ENCODE peak calls at places on chromosomes 1 and 21, in eight cellular contexts. D, W, H, E, Q, N, A and B are unnamed samples.

GRCh38 chr1:201528631-201529260 is 10.2 kb upstream of the NAV1 start:
- DNase-seq in D (no peak), W (no peak), H (no peak), E (peak; percentile 39), Q (no peak), N (no peak), A (no peak), B (no peak)

GRCh38 chr1:42179275-42179674 is 14.7 kb upstream of the GUCA2A start:
- DNase-seq in D (no peak), W (no peak), H (no peak), E (no peak), Q (no peak), N (no peak), A (no peak), B (no peak)

GRCh38 chr21:43574741-43575465 is 84.4 kb downstream of the HSF2BP start:
- DNase-seq in D (no peak), W (no peak), H (no peak), E (no peak), Q (no peak), N (no peak), A (peak; percentile 62), B (peak; percentile 61)

GRCh38 chr1:87956766-87957165 is 628.1 kb downstream of the LMO4 start:
- DNase-seq in D (no peak), W (no peak), H (no peak), E (no peak), Q (no peak), N (no peak), A (no peak), B (no peak)

GRCh38 chr1:17829579-17829978 is 74.4 kb downstream of the ACTL8 start:
- DNase-seq in D (no peak), W (no peak), H (no peak), E (no peak), Q (no peak), N (no peak), A (no peak), B (no peak)

GRCh38 chr21:17359781-17360180 is 153.1 kb upstream of the CXADR start:
- DNase-seq in D (no peak), W (no peak), H (no peak), E (peak; percentile 37), Q (no peak), N (no peak), A (no peak), B (no peak)

GRCh38 chr1:29931477-29932175 is 695.3 kb downstream of the PTPRU start:
- DNase-seq in D (no peak), W (peak; percentile 51), H (no peak), E (no peak), Q (no peak), N (no peak), A (no peak), B (no peak)

GRCh38 chr1:151326619-151327222 is 495 bp downstream of the PI4KB start:
- DNase-seq in D (peak; percentile 89), W (no peak), H (peak; percentile 17), E (peak; percentile 51), Q (no peak), N (peak; percentile 33), A (peak; percentile 47), B (peak; percentile 78)

GRCh38 chr21:46351476-46352155 is 27.7 kb downstream of the PCNT start:
- DNase-seq in D (no peak), W (no peak), H (no peak), E (no peak), Q (no peak), N (peak; percentile 47), A (no peak), B (no peak)

GRCh38 chr1:14296795-14297194 is 301.7 kb upstream of the KAZN start:
- DNase-seq in D (no peak), W (no peak), H (no peak), E (no peak), Q (no peak), N (peak; percentile 73), A (no peak), B (no peak)

GRCh38 chr1:52633291-52633754 is 355 bp downstream of the SHISAL2A start:
- DNase-seq in D (no peak), W (peak; percentile 69), H (no peak), E (no peak), Q (peak; percentile 26), N (no peak), A (no peak), B (no peak)

GRCh38 chr21:41755934-41756773 is 10.7 kb downstream of the RIPK4 start:
- DNase-seq in D (no peak), W (no peak), H (no peak), E (no peak), Q (no peak), N (no peak), A (no peak), B (no peak)

GRCh38 chr1:155255243-155256100 is at the start of gene ENTREP3:
- DNase-seq in D (peak; percentile 91), W (peak; percentile 95), H (no peak), E (peak; percentile 62), Q (peak; percentile 86), N (peak; percentile 83), A (peak; percentile 88), B (no peak)

GRCh38 chr1:99573431-99574217 is 72.3 kb upstream of the PALMD start:
- DNase-seq in D (no peak), W (no peak), H (no peak), E (no peak), Q (no peak), N (no peak), A (peak; percentile 19), B (no peak)

GRCh38 chr1:23613191-23614126 is 54.2 kb upstream of the ID3 start:
- DNase-seq in D (peak; percentile 68), W (no peak), H (no peak), E (no peak), Q (no peak), N (no peak), A (no peak), B (no peak)
- TF ChIP-seq CTCF in D (no peak), W (no peak), H (no peak), E (no peak), Q (no peak), N (no peak), A (no peak), B (no peak)

GRCh38 chr21:39633043-39633442 is 20.3 kb downstream of the B3GALT5 start:
- DNase-seq in D (no peak), W (no peak), H (no peak), E (peak; percentile 66), Q (no peak), N (peak; percentile 84), A (no peak), B (no peak)

GRCh38 chr21:39631842-39632577 is 19.3 kb downstream of the B3GALT5 start:
- DNase-seq in D (no peak), W (no peak), H (no peak), E (no peak), Q (no peak), N (no peak), A (no peak), B (no peak)

GRCh38 chr21:39628380-39628779 is 15.6 kb downstream of the B3GALT5 start:
- DNase-seq in D (no peak), W (no peak), H (no peak), E (no peak), Q (no peak), N (no peak), A (no peak), B (no peak)

GRCh38 chr21:39630191-39630591 is 17.5 kb downstream of the B3GALT5 start:
- DNase-seq in D (no peak), W (no peak), H (no peak), E (no peak), Q (no peak), N (peak; percentile 88), A (no peak), B (no peak)

GRCh38 chr21:39630827-39631226 is 18.1 kb downstream of the B3GALT5 start:
- DNase-seq in D (no peak), W (no peak), H (no peak), E (no peak), Q (no peak), N (peak; percentile 74), A (no peak), B (no peak)
- TF ChIP-seq CTCF in D (no peak), W (no peak), H (no peak), E (no peak), Q (no peak), N (peak; percentile 54), A (no peak), B (no peak)

GRCh38 chr1:40841602-40842001 is 20.6 kb downstream of the CITED4 start:
- DNase-seq in D (no peak), W (no peak), H (no peak), E (no peak), Q (no peak), N (no peak), A (no peak), B (no peak)

GRCh38 chr1:40838980-40839942 is 22.9 kb downstream of the CITED4 start:
- DNase-seq in D (no peak), W (no peak), H (no peak), E (no peak), Q (no peak), N (no peak), A (no peak), B (no peak)

GRCh38 chr1:40839943-40840335 is 22.2 kb downstream of the CITED4 start:
- DNase-seq in D (no peak), W (no peak), H (no peak), E (no peak), Q (no peak), N (no peak), A (no peak), B (no peak)

GRCh38 chr1:40842201-40842600 is 20.0 kb downstream of the CITED4 start:
- DNase-seq in D (no peak), W (no peak), H (no peak), E (no peak), Q (no peak), N (no peak), A (no peak), B (no peak)

GRCh38 chr1:40840526-40841323 is 21.4 kb downstream of the CITED4 start:
- DNase-seq in D (no peak), W (no peak), H (no peak), E (no peak), Q (no peak), N (no peak), A (no peak), B (no peak)
- TF ChIP-seq CTCF in D (no peak), W (no peak), H (no peak), E (no peak), Q (no peak), N (no peak), A (no peak), B (no peak)

DNA sequence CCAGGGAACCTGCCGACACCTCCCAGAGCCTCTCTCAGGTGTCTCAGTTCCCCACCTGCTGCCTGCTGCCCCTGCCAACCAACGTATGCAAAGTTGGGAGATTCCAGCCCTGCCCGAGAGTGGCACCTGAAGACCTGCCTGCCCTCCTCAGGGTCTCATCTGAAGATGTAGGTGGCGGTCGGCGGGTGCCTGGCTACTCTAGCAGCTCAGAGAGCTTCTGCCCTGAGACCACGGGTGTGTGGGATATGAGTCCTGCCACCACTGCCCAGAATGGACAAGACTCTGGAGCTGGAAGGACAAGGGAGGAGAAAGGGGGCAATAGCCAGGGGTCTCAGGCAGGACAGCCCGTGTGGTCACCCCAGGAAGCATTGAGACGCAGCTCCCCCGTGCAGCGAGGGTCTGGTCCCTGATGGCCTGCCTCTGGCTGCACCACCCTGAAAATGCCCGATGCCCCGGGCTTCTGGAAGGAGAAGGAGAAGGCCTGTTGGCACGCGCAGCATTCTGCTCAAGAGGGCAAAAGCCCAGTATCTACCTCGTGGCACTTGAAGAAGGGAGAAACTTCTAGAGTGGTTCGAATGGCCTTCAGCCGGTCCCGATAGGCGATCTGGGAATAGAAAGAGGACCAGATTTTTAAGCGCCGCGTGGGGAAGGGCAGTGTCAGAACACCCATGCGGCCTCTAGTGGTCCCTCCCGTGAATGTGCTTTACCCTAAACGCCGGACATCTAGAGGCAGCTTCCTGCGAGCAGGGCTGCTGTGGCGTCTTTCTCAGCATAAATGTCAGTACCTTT is 88.8 kb downstream of the STUM start:
- DNase-seq in D (no peak), W (peak; percentile 58), H (no peak), E (no peak), Q (no peak), N (no peak), A (peak; percentile 67), B (no peak)
- TF ChIP-seq CTCF in D (no peak), W (peak; percentile 46), H (no peak), E (peak; percentile 37), Q (peak; percentile 41), N (peak; percentile 28), A (peak; percentile 42), B (no peak)